ENCODE peak calls at places on chromosomes 4 and X, in four cellular contexts. K is heart left ventricle, Y is cardiac muscle cell, P is GM23248. X is an unnamed sample.

GRCh38 chrX:11336201-11336600 is 43.0 kb downstream of the AMELX start:
- DNase-seq in K (no peak), P (no peak), Y (no peak), X (no peak)

GRCh38 chrX:136584545-136584944 is 52.5 kb downstream of the VGLL1 start:
- DNase-seq in P (no peak), Y (no peak), K (no peak), X (no peak)

GRCh38 chr4:16991455-16991854 is 93.0 kb upstream of the LDB2 start:
- DNase-seq in Y (no peak), K (no peak), P (no peak), X (no peak)

GRCh38 chr4:85603437-85604336 is 128.7 kb downstream of the ARHGAP24 start:
- DNase-seq in Y (no peak), K (no peak), P (peak; percentile 7), X (no peak)

GRCh38 chrX:9356846-9357245 is 108.0 kb upstream of the TBL1X start:
- DNase-seq in Y (no peak), K (no peak), P (peak; percentile 30), X (no peak)

GRCh38 chr4:7320413-7320812 is 114.3 kb downstream of the PSAPL1 start:
- DNase-seq in Y (no peak), P (no peak), K (no peak), X (no peak)

GRCh38 chrX:16418650-16419049 is 231.3 kb upstream of the S100G start:
- DNase-seq in K (no peak), P (no peak), Y (no peak), X (no peak)

GRCh38 chr4:75673959-75674328 is 733 bp upstream of the G3BP2 start:
- DNase-seq in Y (peak; percentile 38), P (no peak), K (no peak), X (no peak)

GRCh38 chrX:150898343-150899190 is at the start of gene CD99L2:
- DNase-seq in Y (peak; percentile 89), P (peak; percentile 91), K (peak; percentile 91), X (peak; percentile 81)

GRCh38 chrX:37454537-37455285 is 105.5 kb downstream of the PRRG1 start:
- DNase-seq in P (peak; percentile 26), Y (no peak), K (no peak), X (no peak)

GRCh38 chr4:78569291-78569821 is 17.8 kb downstream of the ANXA3 start:
- DNase-seq in Y (no peak), K (no peak), P (peak; percentile 86), X (no peak)

GRCh38 chr4:123600426-123600825 is 203.8 kb downstream of the SPRY1 start:
- DNase-seq in K (no peak), P (no peak), Y (no peak), X (no peak)

GRCh38 chr4:96486563-96486962 is 646.7 kb downstream of the PDHA2 start:
- DNase-seq in K (no peak), P (no peak), Y (no peak), X (no peak)

GRCh38 chr4:96483308-96484030 is 643.6 kb downstream of the PDHA2 start:
- DNase-seq in P (no peak), K (no peak), Y (peak; percentile 32), X (no peak)
- H3K36me3 ChIP-seq in P (no peaks in the 10 kb centered on the region), K (no peaks in the 10 kb centered on the region), Y (no peaks in the 10 kb centered on the region), X (no peaks in the 10 kb centered on the region)

DNA sequence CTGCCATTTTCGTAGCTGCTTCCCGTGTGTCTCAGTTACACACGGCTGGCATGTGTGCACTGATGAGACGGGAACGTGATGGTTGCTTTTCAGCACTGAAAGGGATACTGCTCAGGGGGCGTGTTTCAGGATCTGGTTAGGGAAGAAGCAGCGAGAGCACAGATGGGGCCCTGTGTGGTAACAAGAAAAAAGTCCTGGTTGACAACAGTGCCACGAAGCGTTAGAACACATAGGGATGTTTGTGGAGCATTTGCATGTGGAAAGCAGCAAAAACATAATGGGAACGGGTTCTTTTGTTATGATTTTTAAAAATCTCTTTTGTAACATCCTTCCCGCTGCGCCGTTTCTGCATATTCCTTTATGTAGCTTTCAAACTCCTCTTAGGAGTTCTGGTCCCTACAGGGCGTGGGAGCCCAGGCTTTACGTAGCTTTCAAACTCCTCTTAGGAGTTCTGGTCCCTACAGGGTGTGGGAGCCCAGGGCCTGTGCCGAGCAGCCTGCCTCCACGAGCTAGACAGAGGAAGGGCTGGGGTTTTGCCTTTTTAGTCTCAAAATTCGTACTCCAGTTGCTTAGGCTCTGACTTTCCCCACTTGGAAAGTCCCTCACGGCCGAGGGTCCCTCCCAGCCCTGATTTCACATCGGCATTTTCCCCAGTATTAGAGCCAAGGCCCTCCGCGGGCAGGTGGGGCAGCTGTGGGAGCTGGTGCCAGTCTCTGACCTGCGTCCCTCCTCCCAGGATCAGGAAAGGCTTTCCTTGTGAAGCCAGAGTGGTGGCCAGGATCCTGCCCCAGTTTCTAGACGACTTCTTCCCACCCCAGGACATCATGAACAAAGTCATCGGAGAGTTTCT is 11.0 kb upstream of the MSANTD1 start:
- DNase-seq in P (no peak), Y (no peak), K (no peak), X (no peak)
- H3K36me3 ChIP-seq in P (no peaks in the 10 kb centered on the region), Y (peaks cover 21% of the 10 kb centered on the region), K (peaks cover 76% of the 10 kb centered on the region), X (no peaks in the 10 kb centered on the region)

DNA sequence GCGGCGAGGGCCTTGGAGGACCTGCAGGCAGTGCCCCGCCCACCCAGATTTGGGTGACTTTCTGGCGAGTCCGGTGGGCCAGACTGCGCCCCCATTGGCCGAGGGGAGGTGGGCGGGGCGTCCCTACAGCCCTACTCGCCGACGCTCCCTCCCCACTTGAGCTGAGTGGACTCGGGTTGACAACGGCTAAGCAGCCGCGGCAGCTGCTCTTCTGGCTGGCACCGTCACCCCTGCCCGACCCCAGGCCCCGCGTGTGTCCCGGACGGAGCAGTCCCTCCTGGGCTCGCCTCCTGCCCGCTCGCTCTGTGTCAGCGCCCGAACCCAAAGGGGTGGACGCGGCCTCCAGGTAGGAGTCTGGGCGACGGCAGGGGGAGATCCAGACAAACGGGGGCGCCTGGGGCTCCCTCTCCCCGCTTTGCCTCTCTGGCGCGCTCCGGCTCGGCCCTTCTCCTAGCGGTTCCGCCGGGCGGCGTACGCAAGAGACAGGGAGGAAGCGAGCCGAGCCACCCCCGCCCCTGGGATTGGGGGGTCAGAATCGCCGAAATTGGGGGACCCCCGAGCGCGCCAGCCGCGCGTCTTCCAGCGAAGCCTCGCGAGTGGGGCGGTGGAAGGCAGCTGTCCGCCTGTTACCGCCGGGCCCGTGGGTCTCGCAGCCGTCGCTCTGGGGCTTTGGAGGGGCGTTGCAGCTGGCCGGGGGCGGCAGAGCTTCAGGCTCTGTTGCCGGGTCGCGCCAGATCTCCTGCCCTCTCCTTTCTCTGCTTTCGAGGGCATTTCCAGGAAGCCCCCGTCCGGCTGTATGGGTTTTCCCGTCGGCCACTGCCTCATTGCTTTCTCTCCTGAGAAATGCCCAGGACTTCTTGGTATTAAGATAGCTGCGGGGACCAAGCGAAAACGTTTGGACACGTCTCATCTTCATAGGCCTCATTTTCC is 46.3 kb downstream of the STARD8 start:
- DNase-seq in Y (peak; percentile 82), K (peak; percentile 86), P (peak; percentile 73), X (peak; percentile 38)
- H3K36me3 ChIP-seq in Y (no peaks in the 10 kb centered on the region), K (no peaks in the 10 kb centered on the region), P (no peaks in the 10 kb centered on the region), X (no peaks in the 10 kb centered on the region)

GRCh38 chrX:101398694-101399093 is 7.9 kb downstream of the RPL36A start:
- DNase-seq in K (no peak), P (no peak), Y (no peak), X (no peak)

GRCh38 chrX:101394372-101394771 is 3.6 kb downstream of the RPL36A start:
- DNase-seq in K (no peak), P (no peak), Y (no peak), X (no peak)

GRCh38 chrX:101395789-101396188 is 5.0 kb downstream of the RPL36A start:
- DNase-seq in Y (no peak), P (peak; percentile 30), K (no peak), X (no peak)

GRCh38 chrX:101399825-101400224 is 7.9 kb downstream of the GLA start:
- DNase-seq in Y (no peak), P (no peak), K (no peak), X (no peak)

DNA sequence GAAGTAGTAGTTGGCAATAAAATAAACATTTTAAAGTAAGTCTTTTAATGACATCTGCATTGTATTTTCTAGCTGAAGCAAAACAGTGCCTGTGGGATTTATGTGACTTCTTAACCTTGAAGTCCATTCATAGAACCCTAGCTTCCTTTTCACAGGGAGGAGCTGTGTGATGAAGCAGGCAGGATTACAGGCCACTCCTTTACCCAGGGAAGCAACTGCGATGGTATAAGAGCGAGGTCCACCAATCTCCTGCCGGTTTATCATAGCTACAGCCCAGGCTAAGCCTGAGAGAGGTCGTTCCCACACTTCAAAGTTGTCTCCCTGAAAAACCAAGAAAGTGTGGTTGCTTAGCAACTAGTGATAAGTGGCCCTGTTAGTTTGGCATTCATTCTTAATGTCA is 7.0 kb downstream of the RPL36A start:
- DNase-seq in P (no peak), Y (peak; percentile 41), K (no peak), X (no peak)
- H3K36me3 ChIP-seq in P (peaks cover 3% of the 10 kb centered on the region), Y (peaks cover 3% of the 10 kb centered on the region), K (peaks cover 25% of the 10 kb centered on the region), X (no peaks in the 10 kb centered on the region)

GRCh38 chrX:134895785-134896184 is 95.0 kb upstream of the SMIM10 start:
- DNase-seq in P (no peak), Y (no peak), K (no peak), X (no peak)
- H3K36me3 ChIP-seq in P (peaks cover 4% of the 10 kb centered on the region), Y (peaks cover 18% of the 10 kb centered on the region), K (peaks cover 31% of the 10 kb centered on the region), X (no peaks in the 10 kb centered on the region)

DNA sequence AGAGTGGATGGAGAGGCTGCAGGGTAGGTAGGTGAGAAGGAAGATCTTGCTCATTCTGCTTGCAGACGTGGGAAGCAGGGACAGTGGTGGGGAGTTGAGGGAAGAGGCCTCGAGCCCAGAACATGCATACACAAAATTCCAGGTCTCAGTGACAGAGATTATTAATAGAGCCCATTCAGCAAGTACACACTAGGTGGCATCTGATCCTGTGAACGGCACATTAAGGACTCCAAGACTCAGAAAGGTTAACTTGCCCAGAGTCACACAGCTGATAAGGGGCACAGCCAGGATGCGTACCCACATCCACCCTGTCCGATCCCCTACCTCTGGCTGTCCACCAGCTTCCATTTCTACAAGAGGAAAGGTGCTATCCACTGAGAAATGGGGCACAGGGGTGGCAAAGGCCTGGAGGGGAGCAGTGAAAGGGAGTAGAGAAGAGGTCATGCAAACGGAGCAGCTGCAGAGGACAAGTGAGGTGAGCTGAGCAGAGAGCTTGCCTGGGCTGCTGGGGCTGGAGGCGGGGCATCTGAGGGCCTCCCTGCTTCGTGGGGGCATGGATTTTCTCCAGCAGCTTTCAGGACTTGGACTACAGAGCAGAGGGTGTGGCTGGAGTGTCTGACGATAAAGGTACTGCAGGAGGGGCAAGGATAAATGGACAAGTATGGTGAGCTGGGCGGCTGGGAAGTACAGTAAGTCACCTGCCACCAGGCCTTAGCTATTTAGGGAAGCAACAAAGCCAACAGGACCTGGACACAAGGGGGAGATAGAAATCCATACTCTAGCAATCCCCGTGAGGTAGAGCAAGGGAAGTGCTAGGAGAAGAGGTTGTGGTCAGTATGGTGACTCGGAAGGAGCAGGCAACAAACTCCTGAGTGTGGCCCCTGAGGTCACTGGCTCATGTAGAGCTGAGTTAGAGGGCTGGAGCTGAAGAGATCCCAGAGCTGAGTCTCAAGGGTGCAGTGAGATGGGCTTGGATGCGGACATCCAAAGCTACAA is 11.2 kb downstream of the IDS start:
- DNase-seq in Y (peak; percentile 18), P (peak; percentile 26), K (peak; percentile 45), X (no peak)
- H3K36me3 ChIP-seq in Y (peaks cover 6% of the 10 kb centered on the region), P (peaks cover 6% of the 10 kb centered on the region), K (peaks cover 71% of the 10 kb centered on the region), X (no peaks in the 10 kb centered on the region)